ENCODE peak calls at places on chromosomes 13 and 19, in ten cellular contexts. One of them, this sample, is unnamed.
A peak's percentile ranks its signal among the peaks of the same experiment; 100 is the strongest.

GRCh38 chr13:113143466-113144254 is 14.8 kb upstream of the PROZ start:
- DNase-seq in fibroblast of the aortic adventitia: no peak
- DNase-seq in endothelial cell of umbilical vein: no peak
- DNase-seq in WTC11: no peak
- DNase-seq in A549: no peak
- DNase-seq in lower lobe of right lung: peak; percentile 36
- DNase-seq in astrocyte: no peak
- DNase-seq in CD14-positive monocyte: no peak
- DNase-seq in breast epithelium: peak; percentile 47
- DNase-seq in neural crest cell: no peak
- DNase-seq in this sample: no peak

GRCh38 chr13:100235311-100235901 is 146.5 kb downstream of the PCCA start:
- DNase-seq in fibroblast of the aortic adventitia: peak; percentile 74
- DNase-seq in endothelial cell of umbilical vein: peak; percentile 67
- DNase-seq in WTC11: no peak
- DNase-seq in A549: peak; percentile 46
- DNase-seq in lower lobe of right lung: no peak
- DNase-seq in astrocyte: peak; percentile 24
- DNase-seq in CD14-positive monocyte: no peak
- DNase-seq in breast epithelium: no peak
- DNase-seq in neural crest cell: peak; percentile 29
- DNase-seq in this sample: no peak

GRCh38 chr13:54573186-54573585 is 1544.6 kb downstream of the OLFM4 start:
- DNase-seq in fibroblast of the aortic adventitia: no peak
- DNase-seq in endothelial cell of umbilical vein: no peak
- DNase-seq in WTC11: no peak
- DNase-seq in A549: no peak
- DNase-seq in lower lobe of right lung: no peak
- DNase-seq in astrocyte: no peak
- DNase-seq in CD14-positive monocyte: no peak
- DNase-seq in breast epithelium: no peak
- DNase-seq in neural crest cell: no peak
- DNase-seq in this sample: no peak

GRCh38 chr13:30004204-30004603 is 153.8 kb upstream of the UBL3 start:
- DNase-seq in fibroblast of the aortic adventitia: no peak
- DNase-seq in endothelial cell of umbilical vein: no peak
- DNase-seq in WTC11: no peak
- DNase-seq in A549: peak; percentile 29
- DNase-seq in lower lobe of right lung: no peak
- DNase-seq in astrocyte: no peak
- DNase-seq in CD14-positive monocyte: no peak
- DNase-seq in breast epithelium: no peak
- DNase-seq in neural crest cell: no peak
- DNase-seq in this sample: no peak

GRCh38 chr19:47564081-47564480 is 8.9 kb downstream of the ZNF541 start:
- DNase-seq in fibroblast of the aortic adventitia: no peak
- DNase-seq in endothelial cell of umbilical vein: no peak
- DNase-seq in WTC11: no peak
- DNase-seq in A549: no peak
- DNase-seq in lower lobe of right lung: no peak
- DNase-seq in astrocyte: no peak
- DNase-seq in CD14-positive monocyte: no peak
- DNase-seq in breast epithelium: no peak
- DNase-seq in neural crest cell: no peak
- DNase-seq in this sample: no peak

GRCh38 chr13:24625870-24626419 is 54.3 kb upstream of the ATP12A start:
- DNase-seq in fibroblast of the aortic adventitia: no peak
- DNase-seq in endothelial cell of umbilical vein: no peak
- DNase-seq in WTC11: no peak
- DNase-seq in A549: no peak
- DNase-seq in lower lobe of right lung: no peak
- DNase-seq in astrocyte: no peak
- DNase-seq in CD14-positive monocyte: no peak
- DNase-seq in breast epithelium: no peak
- DNase-seq in neural crest cell: no peak
- DNase-seq in this sample: no peak

GRCh38 chr13:84430441-84430840 is 548.2 kb upstream of the SLITRK1 start:
- DNase-seq in fibroblast of the aortic adventitia: peak; percentile 30
- DNase-seq in endothelial cell of umbilical vein: no peak
- DNase-seq in WTC11: no peak
- DNase-seq in A549: no peak
- DNase-seq in lower lobe of right lung: no peak
- DNase-seq in astrocyte: no peak
- DNase-seq in CD14-positive monocyte: no peak
- DNase-seq in breast epithelium: no peak
- DNase-seq in neural crest cell: no peak
- DNase-seq in this sample: no peak

GRCh38 chr13:29292045-29292444 is 303.4 kb downstream of the SLC7A1 start:
- DNase-seq in fibroblast of the aortic adventitia: no peak
- DNase-seq in endothelial cell of umbilical vein: no peak
- DNase-seq in WTC11: no peak
- DNase-seq in A549: no peak
- DNase-seq in lower lobe of right lung: no peak
- DNase-seq in astrocyte: no peak
- DNase-seq in CD14-positive monocyte: no peak
- DNase-seq in breast epithelium: no peak
- DNase-seq in neural crest cell: no peak
- DNase-seq in this sample: no peak

GRCh38 chr13:48749699-48750473 is 96.2 kb downstream of the CYSLTR2 start:
- DNase-seq in fibroblast of the aortic adventitia: peak; percentile 93
- DNase-seq in endothelial cell of umbilical vein: peak; percentile 86
- DNase-seq in WTC11: peak; percentile 64
- DNase-seq in A549: peak; percentile 90
- DNase-seq in lower lobe of right lung: peak; percentile 65
- DNase-seq in astrocyte: peak; percentile 96
- DNase-seq in CD14-positive monocyte: peak; percentile 87
- DNase-seq in breast epithelium: no peak
- DNase-seq in neural crest cell: peak; percentile 61
- DNase-seq in this sample: no peak

DNA sequence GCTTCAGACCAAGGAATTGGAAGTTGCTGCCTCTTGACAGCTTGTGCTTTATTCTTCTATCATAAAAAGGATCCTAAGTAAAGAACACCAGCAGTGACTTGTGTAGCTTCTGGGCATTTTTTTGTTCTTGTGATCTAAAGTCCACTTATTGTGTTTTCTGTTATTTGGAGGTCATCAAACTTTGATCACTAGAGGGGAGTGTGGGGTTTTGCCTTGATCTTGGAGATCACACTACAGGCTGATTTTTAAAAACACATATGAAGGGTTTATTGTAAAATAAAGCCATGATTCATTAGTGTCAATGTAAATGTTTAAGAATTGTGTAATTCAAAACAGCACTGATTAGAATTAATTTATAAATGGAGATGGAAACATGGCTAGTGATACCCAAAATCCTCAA is 328.7 kb upstream of the EDNRB start:
- DNase-seq in fibroblast of the aortic adventitia: no peak
- DNase-seq in endothelial cell of umbilical vein: no peak
- DNase-seq in WTC11: no peak
- DNase-seq in A549: no peak
- DNase-seq in lower lobe of right lung: no peak
- DNase-seq in astrocyte: no peak
- DNase-seq in CD14-positive monocyte: no peak
- DNase-seq in breast epithelium: no peak
- DNase-seq in neural crest cell: no peak
- DNase-seq in this sample: no peak
- TF ChIP-seq CTCF in fibroblast of the aortic adventitia: no peak
- TF ChIP-seq CTCF in endothelial cell of umbilical vein: no peak
- TF ChIP-seq CTCF in WTC11: no peak
- TF ChIP-seq CTCF in A549: no peak
- TF ChIP-seq CTCF in lower lobe of right lung: no peak
- TF ChIP-seq CTCF in astrocyte: no peak
- TF ChIP-seq CTCF in CD14-positive monocyte: no peak
- TF ChIP-seq CTCF in breast epithelium: no peak
- TF ChIP-seq CTCF in neural crest cell: no peak
- TF ChIP-seq CTCF in this sample: no peak

DNA sequence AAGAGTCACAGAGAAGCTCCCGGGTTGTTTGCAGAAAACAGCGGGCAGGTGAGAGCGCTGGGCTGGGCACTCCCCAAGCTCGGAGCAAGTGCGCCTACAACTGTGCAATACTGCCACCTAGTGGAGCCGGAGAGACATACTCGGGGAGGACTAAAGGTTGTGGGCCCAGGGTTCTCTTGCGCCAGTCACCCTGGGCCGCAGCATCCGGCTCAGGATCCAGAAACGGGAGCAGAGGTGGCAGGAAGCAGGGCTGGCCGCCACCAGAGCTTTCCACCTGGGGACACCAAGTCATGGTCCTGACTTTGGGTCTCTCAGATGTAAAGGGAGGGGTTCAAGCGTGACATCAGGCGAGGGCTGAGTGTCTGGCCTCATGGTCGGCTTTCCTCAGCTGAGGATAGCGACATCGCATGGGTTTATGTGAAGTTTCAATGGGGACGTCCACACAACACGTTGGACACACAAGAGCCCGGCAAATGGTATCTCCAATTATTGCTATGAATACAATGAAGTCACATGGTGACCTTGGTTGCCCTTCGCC is 11.2 kb upstream of the KLK4 start:
- DNase-seq in fibroblast of the aortic adventitia: peak; percentile 77
- DNase-seq in endothelial cell of umbilical vein: peak; percentile 65
- DNase-seq in WTC11: peak; percentile 87
- DNase-seq in A549: peak; percentile 89
- DNase-seq in lower lobe of right lung: peak; percentile 68
- DNase-seq in astrocyte: peak; percentile 25
- DNase-seq in CD14-positive monocyte: peak; percentile 65
- DNase-seq in breast epithelium: peak; percentile 72
- DNase-seq in neural crest cell: peak; percentile 80
- DNase-seq in this sample: peak; percentile 83
- TF ChIP-seq CTCF in fibroblast of the aortic adventitia: peak; percentile 90
- TF ChIP-seq CTCF in endothelial cell of umbilical vein: peak; percentile 83
- TF ChIP-seq CTCF in WTC11: peak; percentile 90
- TF ChIP-seq CTCF in A549: peak; percentile 96
- TF ChIP-seq CTCF in lower lobe of right lung: peak; percentile 84
- TF ChIP-seq CTCF in astrocyte: peak; percentile 53
- TF ChIP-seq CTCF in CD14-positive monocyte: peak; percentile 97
- TF ChIP-seq CTCF in breast epithelium: peak; percentile 73
- TF ChIP-seq CTCF in neural crest cell: peak; percentile 91
- TF ChIP-seq CTCF in this sample: peak; percentile 94

DNA sequence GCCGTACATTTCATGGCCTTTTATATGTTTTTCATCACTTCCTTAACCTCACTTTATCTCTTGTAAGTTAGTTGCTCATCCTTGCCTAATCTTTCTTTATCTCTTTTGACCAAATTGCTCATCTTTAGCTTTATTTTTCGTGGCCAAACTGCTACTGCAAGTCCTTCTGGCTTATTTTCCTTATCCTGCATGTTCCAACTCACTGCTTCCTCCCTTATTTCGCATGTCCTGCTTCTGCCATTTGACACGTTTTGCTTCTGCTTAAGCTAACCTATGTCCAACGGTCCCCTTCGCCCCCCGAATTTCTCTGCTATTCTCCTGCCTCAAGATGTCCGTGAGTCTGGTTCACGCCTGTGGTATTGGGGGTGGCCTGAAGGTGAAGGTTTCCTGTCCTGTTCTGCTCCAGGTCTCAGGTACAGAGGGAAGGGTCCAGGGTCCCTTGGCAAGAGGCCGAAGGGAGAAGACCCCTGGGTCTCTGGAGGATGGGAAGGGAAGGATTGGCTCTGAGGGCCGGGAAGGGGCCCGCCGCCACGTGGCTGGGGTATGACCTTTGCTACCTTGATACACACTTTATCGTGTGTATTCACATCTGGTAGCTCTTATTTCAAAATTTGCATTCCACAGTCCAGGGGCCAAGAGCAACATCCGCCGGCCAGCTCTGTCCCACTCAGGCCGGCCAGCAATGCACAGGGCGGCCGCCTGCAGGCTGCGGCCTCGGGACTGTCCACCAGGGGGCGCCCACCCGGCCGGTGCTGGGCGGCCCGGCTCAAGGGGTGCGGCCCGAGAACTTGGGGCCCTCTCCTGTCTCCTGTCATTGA is 2.9 kb upstream of the C19orf85 start:
- DNase-seq in fibroblast of the aortic adventitia: peak; percentile 86
- DNase-seq in endothelial cell of umbilical vein: peak; percentile 38
- DNase-seq in WTC11: peak; percentile 77
- DNase-seq in A549: peak; percentile 48
- DNase-seq in lower lobe of right lung: peak; percentile 79
- DNase-seq in astrocyte: no peak
- DNase-seq in CD14-positive monocyte: no peak
- DNase-seq in breast epithelium: no peak
- DNase-seq in neural crest cell: peak; percentile 75
- DNase-seq in this sample: peak; percentile 82
- TF ChIP-seq CTCF in fibroblast of the aortic adventitia: peak; percentile 80
- TF ChIP-seq CTCF in endothelial cell of umbilical vein: peak; percentile 99
- TF ChIP-seq CTCF in WTC11: peak; percentile 98
- TF ChIP-seq CTCF in A549: peak; percentile 99
- TF ChIP-seq CTCF in lower lobe of right lung: peak; percentile 100
- TF ChIP-seq CTCF in astrocyte: peak; percentile 75
- TF ChIP-seq CTCF in CD14-positive monocyte: peak; percentile 99
- TF ChIP-seq CTCF in breast epithelium: peak; percentile 94
- TF ChIP-seq CTCF in neural crest cell: peak; percentile 98
- TF ChIP-seq CTCF in this sample: peak; percentile 99

GRCh38 chr19:49212302-49212701 is 54.7 kb downstream of the TRPM4 start:
- DNase-seq in fibroblast of the aortic adventitia: peak; percentile 18
- DNase-seq in endothelial cell of umbilical vein: no peak
- DNase-seq in WTC11: no peak
- DNase-seq in A549: no peak
- DNase-seq in lower lobe of right lung: no peak
- DNase-seq in astrocyte: no peak
- DNase-seq in CD14-positive monocyte: no peak
- DNase-seq in breast epithelium: no peak
- DNase-seq in neural crest cell: no peak
- DNase-seq in this sample: no peak

GRCh38 chr19:49214701-49215100 is 57.1 kb downstream of the TRPM4 start:
- DNase-seq in fibroblast of the aortic adventitia: no peak
- DNase-seq in endothelial cell of umbilical vein: no peak
- DNase-seq in WTC11: no peak
- DNase-seq in A549: no peak
- DNase-seq in lower lobe of right lung: no peak
- DNase-seq in astrocyte: no peak
- DNase-seq in CD14-positive monocyte: no peak
- DNase-seq in breast epithelium: no peak
- DNase-seq in neural crest cell: no peak
- DNase-seq in this sample: no peak

GRCh38 chr19:49210901-49211451 is 53.4 kb downstream of the TRPM4 start:
- DNase-seq in fibroblast of the aortic adventitia: no peak
- DNase-seq in endothelial cell of umbilical vein: no peak
- DNase-seq in WTC11: no peak
- DNase-seq in A549: no peak
- DNase-seq in lower lobe of right lung: peak; percentile 48
- DNase-seq in astrocyte: no peak
- DNase-seq in CD14-positive monocyte: no peak
- DNase-seq in breast epithelium: no peak
- DNase-seq in neural crest cell: no peak
- DNase-seq in this sample: no peak

GRCh38 chr19:49216076-49216475 is 58.5 kb downstream of the TRPM4 start:
- DNase-seq in fibroblast of the aortic adventitia: peak; percentile 57
- DNase-seq in endothelial cell of umbilical vein: no peak
- DNase-seq in WTC11: no peak
- DNase-seq in A549: peak; percentile 37
- DNase-seq in lower lobe of right lung: no peak
- DNase-seq in astrocyte: peak; percentile 68
- DNase-seq in CD14-positive monocyte: no peak
- DNase-seq in breast epithelium: no peak
- DNase-seq in neural crest cell: no peak
- DNase-seq in this sample: no peak

DNA sequence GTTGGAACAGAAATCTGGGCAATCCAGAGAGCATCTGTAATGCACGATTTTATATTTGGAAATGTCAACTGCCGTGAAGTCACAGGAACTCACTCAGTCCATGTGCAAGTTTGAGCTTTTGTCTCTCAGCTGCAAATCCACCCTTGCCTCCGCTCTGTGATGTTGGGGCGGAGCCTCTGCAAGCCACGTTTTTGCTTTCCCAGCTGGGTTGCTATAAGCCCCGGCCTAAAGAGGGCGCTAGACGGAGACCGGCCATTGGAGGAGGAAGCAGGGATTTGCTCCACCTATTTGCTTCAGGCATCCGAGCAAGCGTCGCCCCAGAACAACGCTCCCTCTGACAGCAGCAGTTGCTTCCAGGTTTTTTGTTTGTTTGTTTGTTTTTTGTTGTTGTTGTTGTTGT is 56.2 kb downstream of the TRPM4 start:
- DNase-seq in fibroblast of the aortic adventitia: no peak
- DNase-seq in endothelial cell of umbilical vein: no peak
- DNase-seq in WTC11: peak; percentile 70
- DNase-seq in A549: peak; percentile 53
- DNase-seq in lower lobe of right lung: no peak
- DNase-seq in astrocyte: no peak
- DNase-seq in CD14-positive monocyte: no peak
- DNase-seq in breast epithelium: no peak
- DNase-seq in neural crest cell: no peak
- DNase-seq in this sample: no peak
- TF ChIP-seq CTCF in fibroblast of the aortic adventitia: peak; percentile 15
- TF ChIP-seq CTCF in endothelial cell of umbilical vein: peak; percentile 7
- TF ChIP-seq CTCF in WTC11: no peak
- TF ChIP-seq CTCF in A549: peak; percentile 14
- TF ChIP-seq CTCF in lower lobe of right lung: no peak
- TF ChIP-seq CTCF in astrocyte: no peak
- TF ChIP-seq CTCF in CD14-positive monocyte: no peak
- TF ChIP-seq CTCF in breast epithelium: no peak
- TF ChIP-seq CTCF in neural crest cell: peak; percentile 27
- TF ChIP-seq CTCF in this sample: peak; percentile 28

This sample was measured in mesothelial cell of epicardium.